ENCODE peak calls at places on chromosomes 1 and 21, in four cellular contexts. T is activated gamma-delta T cell treated with Interleukin-2 at 50 U/mL for 16 hours; Q is Caki2; Y is activated effector memory CD4-positive, alpha-beta T cell treated with Interleukin-2 at 50 U/mL for 16 hours. R is an unnamed sample.

GRCh38 chr21:45443595-45444181 is 38.7 kb downstream of the COL18A1 start:
- DNase-seq in T (no peak), Q (no peak), Y (no peak), R (no peak)

GRCh38 chr1:156383023-156383422 is 14.0 kb downstream of the RHBG start:
- DNase-seq in T (peak), Q (peak), Y (peak), R (peak)

GRCh38 chr1:192950926-192951325 is 108.2 kb downstream of the UCHL5 start:
- DNase-seq in T (no peak), Q (no peak), Y (no peak), R (no peak)

GRCh38 chr1:203202431-203203245 is 16.1 kb upstream of the CHI3L1 start:
- DNase-seq in T (no peak), Q (no peak), Y (no peak), R (no peak)

GRCh38 chr1:59505596-59506028 is 208.7 kb downstream of the FGGY start:
- DNase-seq in T (no peak), Q (no peak), Y (no peak), R (no peak)

GRCh38 chr1:225809842-225810578 is at the start of gene EPHX1:
- DNase-seq in T (peak), Q (peak), Y (peak), R (peak)

GRCh38 chr21:21851657-21852056 is 853.4 kb downstream of the NCAM2 start:
- DNase-seq in T (no peak), Q (no peak), Y (no peak), R (no peak)

GRCh38 chr1:58392083-58392482 is 154.4 kb downstream of the OMA1 start:
- DNase-seq in T (no peak), Q (no peak), Y (no peak), R (no peak)

GRCh38 chr1:13992489-13993285 is 292.7 kb downstream of the PRDM2 start:
- DNase-seq in T (no peak), Q (no peak), Y (no peak), R (no peak)

GRCh38 chr1:6917067-6917466 is 131.8 kb downstream of the CAMTA1 start:
- DNase-seq in T (no peak), Q (no peak), Y (no peak), R (no peak)